ENCODE peak calls at places on chromosomes 5 and 9, in ten cellular contexts. One of them, this sample, is unnamed.

GRCh38 chr5:56190500-56190899 is 42.6 kb downstream of the ANKRD55 start:
- DNase-seq in HCT116: no peak
- DNase-seq in stomach: peak; percentile 37
- DNase-seq in SK-N-SH: no peak
- DNase-seq in sigmoid colon: peak; percentile 70
- DNase-seq in upper lobe of left lung: no peak
- DNase-seq in GM23338: no peak
- DNase-seq in breast epithelium: no peak
- DNase-seq in HepG2: no peak
- DNase-seq in K562: no peak
- DNase-seq in this sample: no peak

GRCh38 chr9:15244001-15244441 is 63.0 kb downstream of the TTC39B start:
- DNase-seq in HCT116: no peak
- DNase-seq in stomach: no peak
- DNase-seq in SK-N-SH: no peak
- DNase-seq in sigmoid colon: no peak
- DNase-seq in upper lobe of left lung: no peak
- DNase-seq in GM23338: no peak
- DNase-seq in breast epithelium: no peak
- DNase-seq in HepG2: no peak
- DNase-seq in K562: no peak
- DNase-seq in this sample: no peak

GRCh38 chr9:134936021-134936761 is 18.5 kb upstream of the FCN1 start:
- DNase-seq in HCT116: no peak
- DNase-seq in stomach: no peak
- DNase-seq in SK-N-SH: no peak
- DNase-seq in sigmoid colon: no peak
- DNase-seq in upper lobe of left lung: no peak
- DNase-seq in GM23338: no peak
- DNase-seq in breast epithelium: no peak
- DNase-seq in HepG2: no peak
- DNase-seq in K562: peak; percentile 45
- DNase-seq in this sample: no peak

GRCh38 chr5:151660616-151661015 is 26.1 kb downstream of the SPARC start:
- DNase-seq in HCT116: no peak
- DNase-seq in stomach: no peak
- DNase-seq in SK-N-SH: no peak
- DNase-seq in sigmoid colon: no peak
- DNase-seq in upper lobe of left lung: no peak
- DNase-seq in GM23338: no peak
- DNase-seq in breast epithelium: no peak
- DNase-seq in HepG2: no peak
- DNase-seq in K562: no peak
- DNase-seq in this sample: no peak

GRCh38 chr5:145408048-145408341 is 427.1 kb downstream of the PRELID2 start:
- DNase-seq in HCT116: no peak
- DNase-seq in stomach: no peak
- DNase-seq in SK-N-SH: no peak
- DNase-seq in sigmoid colon: no peak
- DNase-seq in upper lobe of left lung: no peak
- DNase-seq in GM23338: no peak
- DNase-seq in breast epithelium: no peak
- DNase-seq in HepG2: no peak
- DNase-seq in K562: no peak
- DNase-seq in this sample: no peak

GRCh38 chr5:55853271-55853670 is 2.1 kb downstream of the IL31RA start:
- DNase-seq in HCT116: no peak
- DNase-seq in stomach: no peak
- DNase-seq in SK-N-SH: no peak
- DNase-seq in sigmoid colon: no peak
- DNase-seq in upper lobe of left lung: no peak
- DNase-seq in GM23338: no peak
- DNase-seq in breast epithelium: no peak
- DNase-seq in HepG2: no peak
- DNase-seq in K562: no peak
- DNase-seq in this sample: no peak

GRCh38 chr9:75448281-75448680 is 360.0 kb downstream of the OSTF1 start:
- DNase-seq in HCT116: no peak
- DNase-seq in stomach: no peak
- DNase-seq in SK-N-SH: no peak
- DNase-seq in sigmoid colon: no peak
- DNase-seq in upper lobe of left lung: no peak
- DNase-seq in GM23338: no peak
- DNase-seq in breast epithelium: no peak
- DNase-seq in HepG2: no peak
- DNase-seq in K562: no peak
- DNase-seq in this sample: no peak

GRCh38 chr5:59592101-59592500 is 301.4 kb downstream of the PDE4D start:
- DNase-seq in HCT116: no peak
- DNase-seq in stomach: no peak
- DNase-seq in SK-N-SH: no peak
- DNase-seq in sigmoid colon: no peak
- DNase-seq in upper lobe of left lung: no peak
- DNase-seq in GM23338: no peak
- DNase-seq in breast epithelium: no peak
- DNase-seq in HepG2: no peak
- DNase-seq in K562: no peak
- DNase-seq in this sample: no peak

GRCh38 chr9:95753762-95754465 is 121.6 kb upstream of the ERCC6L2 start:
- DNase-seq in HCT116: no peak
- DNase-seq in stomach: no peak
- DNase-seq in SK-N-SH: peak; percentile 72
- DNase-seq in sigmoid colon: peak; percentile 81
- DNase-seq in upper lobe of left lung: no peak
- DNase-seq in GM23338: peak; percentile 32
- DNase-seq in breast epithelium: no peak
- DNase-seq in HepG2: no peak
- DNase-seq in K562: no peak
- DNase-seq in this sample: no peak

GRCh38 chr9:3908731-3909130 is 382.9 kb upstream of the RFX3 start:
- DNase-seq in HCT116: no peak
- DNase-seq in stomach: no peak
- DNase-seq in SK-N-SH: no peak
- DNase-seq in sigmoid colon: no peak
- DNase-seq in upper lobe of left lung: no peak
- DNase-seq in GM23338: no peak
- DNase-seq in breast epithelium: no peak
- DNase-seq in HepG2: no peak
- DNase-seq in K562: no peak
- DNase-seq in this sample: no peak

GRCh38 chr5:2238732-2239131 is 356.0 kb upstream of the IRX4 start:
- DNase-seq in HCT116: no peak
- DNase-seq in stomach: no peak
- DNase-seq in SK-N-SH: no peak
- DNase-seq in sigmoid colon: no peak
- DNase-seq in upper lobe of left lung: no peak
- DNase-seq in GM23338: no peak
- DNase-seq in breast epithelium: no peak
- DNase-seq in HepG2: no peak
- DNase-seq in K562: no peak
- DNase-seq in this sample: no peak

GRCh38 chr9:14433293-14433818 is 119.4 kb upstream of the NFIB start:
- DNase-seq in HCT116: no peak
- DNase-seq in stomach: no peak
- DNase-seq in SK-N-SH: peak; percentile 42
- DNase-seq in sigmoid colon: no peak
- DNase-seq in upper lobe of left lung: no peak
- DNase-seq in GM23338: no peak
- DNase-seq in breast epithelium: no peak
- DNase-seq in HepG2: no peak
- DNase-seq in K562: peak; percentile 23
- DNase-seq in this sample: no peak

GRCh38 chr5:122192883-122193496 is 63.6 kb downstream of the ZNF474 start:
- DNase-seq in HCT116: peak; percentile 46
- DNase-seq in stomach: no peak
- DNase-seq in SK-N-SH: peak; percentile 22
- DNase-seq in sigmoid colon: no peak
- DNase-seq in upper lobe of left lung: no peak
- DNase-seq in GM23338: peak; percentile 81
- DNase-seq in breast epithelium: no peak
- DNase-seq in HepG2: peak; percentile 44
- DNase-seq in K562: peak; percentile 52
- DNase-seq in this sample: no peak

DNA sequence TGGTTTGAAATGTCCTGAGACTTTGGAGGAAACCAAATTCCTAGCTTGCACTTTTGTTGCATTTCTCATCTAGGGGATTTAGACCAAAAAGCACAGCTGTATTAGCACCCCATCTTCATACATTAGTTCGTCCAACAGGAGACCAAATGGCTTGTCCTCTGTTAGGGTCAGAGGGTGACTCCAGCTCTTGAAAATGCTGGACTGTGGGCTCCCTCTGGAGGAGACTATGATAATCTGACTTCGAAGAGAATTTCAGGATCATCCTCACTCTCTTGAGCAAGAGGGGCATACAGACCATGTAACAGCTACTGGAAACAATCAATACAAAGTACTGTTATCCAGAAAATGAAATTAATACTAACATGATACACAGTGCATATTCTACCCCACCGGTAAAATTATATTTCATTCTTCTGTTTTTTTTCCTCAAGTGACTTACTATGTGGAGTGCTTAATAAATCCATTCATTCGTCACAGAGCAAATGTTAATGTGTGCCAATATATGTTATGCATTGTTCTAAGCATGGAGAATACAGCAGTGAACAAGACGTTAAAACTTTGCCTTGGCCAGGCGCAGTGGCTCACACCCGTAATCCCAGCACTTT is 63.7 kb upstream of the PPP2CA start:
- DNase-seq in HCT116: peak; percentile 83
- DNase-seq in stomach: peak; percentile 42
- DNase-seq in SK-N-SH: peak; percentile 69
- DNase-seq in sigmoid colon: peak; percentile 66
- DNase-seq in upper lobe of left lung: no peak
- DNase-seq in GM23338: peak; percentile 89
- DNase-seq in breast epithelium: no peak
- DNase-seq in HepG2: peak; percentile 84
- DNase-seq in K562: peak; percentile 69
- DNase-seq in this sample: peak; percentile 13
- TF ChIP-seq POLR2AphosphoS5 in HCT116: no peak
- TF ChIP-seq POLR2AphosphoS5 in stomach: no peak
- TF ChIP-seq POLR2AphosphoS5 in SK-N-SH: no peak
- TF ChIP-seq POLR2AphosphoS5 in sigmoid colon: no peak
- TF ChIP-seq POLR2AphosphoS5 in upper lobe of left lung: no peak
- TF ChIP-seq POLR2AphosphoS5 in GM23338: no peak
- TF ChIP-seq POLR2AphosphoS5 in breast epithelium: no peak
- TF ChIP-seq POLR2AphosphoS5 in HepG2: no peak
- TF ChIP-seq POLR2AphosphoS5 in K562: no peak
- TF ChIP-seq POLR2AphosphoS5 in this sample: no peak

GRCh38 chr9:132670816-132671371 is 630 bp downstream of the GTF3C4 start:
- DNase-seq in HCT116: no peak
- DNase-seq in stomach: no peak
- DNase-seq in SK-N-SH: peak; percentile 70
- DNase-seq in sigmoid colon: peak; percentile 70
- DNase-seq in upper lobe of left lung: peak; percentile 41
- DNase-seq in GM23338: peak; percentile 80
- DNase-seq in breast epithelium: no peak
- DNase-seq in HepG2: no peak
- DNase-seq in K562: peak; percentile 41
- DNase-seq in this sample: peak; percentile 27
- TF ChIP-seq POLR2AphosphoS5 in HCT116: no peak
- TF ChIP-seq POLR2AphosphoS5 in stomach: no peak
- TF ChIP-seq POLR2AphosphoS5 in SK-N-SH: no peak
- TF ChIP-seq POLR2AphosphoS5 in sigmoid colon: no peak
- TF ChIP-seq POLR2AphosphoS5 in upper lobe of left lung: no peak
- TF ChIP-seq POLR2AphosphoS5 in GM23338: no peak
- TF ChIP-seq POLR2AphosphoS5 in breast epithelium: no peak
- TF ChIP-seq POLR2AphosphoS5 in HepG2: no peak
- TF ChIP-seq POLR2AphosphoS5 in K562: no peak
- TF ChIP-seq POLR2AphosphoS5 in this sample: no peak

GRCh38 chr5:177490311-177490991 is 7.0 kb downstream of the PDLIM7 start:
- DNase-seq in HCT116: no peak
- DNase-seq in stomach: no peak
- DNase-seq in SK-N-SH: no peak
- DNase-seq in sigmoid colon: peak; percentile 90
- DNase-seq in upper lobe of left lung: peak; percentile 49
- DNase-seq in GM23338: no peak
- DNase-seq in breast epithelium: no peak
- DNase-seq in HepG2: no peak
- DNase-seq in K562: no peak
- DNase-seq in this sample: no peak
- TF ChIP-seq POLR2AphosphoS5 in HCT116: no peak
- TF ChIP-seq POLR2AphosphoS5 in stomach: no peak
- TF ChIP-seq POLR2AphosphoS5 in SK-N-SH: no peak
- TF ChIP-seq POLR2AphosphoS5 in sigmoid colon: peak; percentile 44
- TF ChIP-seq POLR2AphosphoS5 in upper lobe of left lung: no peak
- TF ChIP-seq POLR2AphosphoS5 in GM23338: no peak
- TF ChIP-seq POLR2AphosphoS5 in breast epithelium: no peak
- TF ChIP-seq POLR2AphosphoS5 in HepG2: no peak
- TF ChIP-seq POLR2AphosphoS5 in K562: no peak
- TF ChIP-seq POLR2AphosphoS5 in this sample: no peak

DNA sequence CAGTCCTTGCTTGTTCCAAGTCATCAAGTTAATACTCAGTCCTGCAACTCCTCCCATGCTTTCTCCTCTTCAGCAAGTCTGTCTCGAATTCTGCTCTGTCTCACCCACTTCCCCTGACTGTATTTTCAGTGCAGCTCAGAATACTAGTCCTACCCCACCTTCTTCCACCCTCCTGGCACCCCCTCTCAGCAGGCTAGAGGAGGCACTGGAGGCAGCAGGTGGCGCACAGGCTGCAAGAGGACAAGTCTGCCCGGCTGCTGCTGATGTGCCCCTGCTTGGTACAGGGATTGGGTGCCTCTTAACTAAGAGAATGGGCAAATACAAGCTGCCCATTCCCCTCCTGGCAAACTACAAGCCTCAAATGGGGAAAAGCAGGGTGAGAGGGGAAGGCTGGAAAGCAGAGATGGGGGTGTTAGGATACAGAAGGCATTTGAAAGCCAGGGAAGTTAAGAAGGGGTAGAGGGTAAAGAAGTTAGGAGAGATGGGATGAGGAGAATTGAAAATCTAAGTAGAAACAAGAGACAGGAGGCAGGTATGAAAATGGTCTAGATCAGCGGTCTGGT is 5.0 kb downstream of the TLN1 start:
- DNase-seq in HCT116: no peak
- DNase-seq in stomach: no peak
- DNase-seq in SK-N-SH: no peak
- DNase-seq in sigmoid colon: peak; percentile 91
- DNase-seq in upper lobe of left lung: no peak
- DNase-seq in GM23338: peak; percentile 29
- DNase-seq in breast epithelium: no peak
- DNase-seq in HepG2: peak; percentile 35
- DNase-seq in K562: no peak
- DNase-seq in this sample: no peak
- TF ChIP-seq POLR2AphosphoS5 in HCT116: no peak
- TF ChIP-seq POLR2AphosphoS5 in stomach: no peak
- TF ChIP-seq POLR2AphosphoS5 in SK-N-SH: no peak
- TF ChIP-seq POLR2AphosphoS5 in sigmoid colon: peak; percentile 37
- TF ChIP-seq POLR2AphosphoS5 in upper lobe of left lung: no peak
- TF ChIP-seq POLR2AphosphoS5 in GM23338: no peak
- TF ChIP-seq POLR2AphosphoS5 in breast epithelium: no peak
- TF ChIP-seq POLR2AphosphoS5 in HepG2: no peak
- TF ChIP-seq POLR2AphosphoS5 in K562: no peak
- TF ChIP-seq POLR2AphosphoS5 in this sample: no peak

This sample was measured in GM12892.